ENCODE peak calls at places on chromosome 12, in four cellular contexts. H is RPMI8226, P is AG08395, C is right atrium auricular region. A is an unnamed sample.
A peak's percentile ranks its signal among the peaks of the same experiment; 100 is the strongest.

GRCh38 chr12:52349196-52349595 is 18.1 kb downstream of the KRT85 start:
- DNase-seq in P (no peak), C (no peak), H (no peak), A (no peak)

GRCh38 chr12:129727100-129727499 is 176.7 kb downstream of the TMEM132D start:
- DNase-seq in P (no peak), C (no peak), H (no peak), A (peak; percentile 32)

GRCh38 chr12:12032260-12032761 is 38.4 kb upstream of the BCL2L14 start:
- DNase-seq in P (no peak), H (no peak), C (peak; percentile 28), A (no peak)

GRCh38 chr12:104695453-104696148 is 238.9 kb downstream of the CHST11 start:
- DNase-seq in C (no peak), P (peak; percentile 45), H (no peak), A (no peak)

GRCh38 chr12:1498199-1498740 is 96.1 kb downstream of the FBXL14 start:
- DNase-seq in P (no peak), C (no peak), H (no peak), A (no peak)

GRCh38 chr12:109775172-109775881 is 57.9 kb downstream of the TRPV4 start:
- DNase-seq in P (peak; percentile 90), C (peak; percentile 68), H (peak; percentile 77), A (no peak)

GRCh38 chr12:105948331-105948730 is 190.4 kb downstream of the NUAK1 start:
- DNase-seq in H (no peak), P (no peak), C (no peak), A (no peak)

GRCh38 chr12:51391047-51391837 is at the start of gene GALNT6:
- DNase-seq in H (peak; percentile 78), P (no peak), C (no peak), A (no peak)

GRCh38 chr12:117098361-117099217 is 627 bp downstream of the TESC start:
- DNase-seq in P (no peak), C (no peak), H (peak; percentile 46), A (no peak)

GRCh38 chr12:64304571-64304970 is 82.5 kb upstream of the KICS2 start:
- DNase-seq in P (no peak), C (no peak), H (no peak), A (no peak)

GRCh38 chr12:88553941-88554658 is 26.2 kb downstream of the KITLG start:
- DNase-seq in P (peak; percentile 46), C (no peak), H (no peak), A (no peak)

GRCh38 chr12:102216086-102216691 is 18.6 kb upstream of the PMCH start:
- DNase-seq in C (no peak), P (peak; percentile 34), H (no peak), A (no peak)

GRCh38 chr12:116588390-116589028 is 29.3 kb downstream of the MAP1LC3B2 start:
- DNase-seq in C (no peak), H (no peak), P (no peak), A (no peak)

GRCh38 chr12:75294338-75294737 is 35.8 kb downstream of the CAPS2 start:
- DNase-seq in P (no peak), H (no peak), C (no peak), A (no peak)

A was measured in vagina.